ENCODE peak calls at places on chromosomes 13 and 19, in six cellular contexts. C is psoas muscle; R is CD8-positive, alpha-beta T cell; M is lower lobe of right lung; X is mammary epithelial cell; Y is HAP-1. O is an unnamed sample.

GRCh38 chr19:23673132-23673531 is 13.9 kb downstream of the ZNF675 start:
- DNase-seq in C (no peak), R (no peak), M (no peak), X (no peak), Y (no peak), O (no peak)

GRCh38 chr13:22235950-22236290 is 565.0 kb downstream of the FGF9 start:
- DNase-seq in C (no peak), R (no peak), M (no peak), X (no peak), Y (no peak), O (no peak)

GRCh38 chr19:50794074-50794777 is 4.0 kb downstream of the ACP4 start:
- DNase-seq in C (no peak), R (no peak), M (no peak), X (peak; percentile 43), Y (no peak), O (peak; percentile 35)

GRCh38 chr19:38977445-38978314 is 2.1 kb upstream of the FBXO17 start:
- DNase-seq in C (no peak), R (no peak), M (no peak), X (peak; percentile 73), Y (no peak), O (no peak)

GRCh38 chr19:4081441-4082129 is 14.9 kb upstream of the ZBTB7A start:
- DNase-seq in C (no peak), R (no peak), M (no peak), X (no peak), Y (no peak), O (no peak)

GRCh38 chr13:21672811-21673591 is 2.1 kb downstream of the FGF9 start:
- DNase-seq in C (no peak), R (no peak), M (no peak), X (no peak), Y (no peak), O (peak; percentile 18)

GRCh38 chr19:38556521-38557174 is 61.1 kb downstream of the MAP4K1 start:
- DNase-seq in C (peak; percentile 12), R (no peak), M (no peak), X (peak; percentile 28), Y (no peak), O (no peak)

GRCh38 chr19:3683866-3684816 is 16.1 kb downstream of the PIP5K1C start:
- DNase-seq in C (no peak), R (no peak), M (peak; percentile 46), X (no peak), Y (no peak), O (no peak)

GRCh38 chr13:108283110-108283509 is 13.6 kb downstream of the TNFSF13B start:
- DNase-seq in C (no peak), R (no peak), M (no peak), X (no peak), Y (peak; percentile 3), O (no peak)

GRCh38 chr13:32267836-32268439 is 47.2 kb downstream of the ZAR1L start:
- DNase-seq in C (no peak), R (peak; percentile 28), M (no peak), X (peak; percentile 58), Y (no peak), O (peak; percentile 53)

GRCh38 chr13:114134944-114135610 is 2.7 kb upstream of the RASA3 start:
- DNase-seq in C (peak; percentile 13), R (no peak), M (no peak), X (no peak), Y (no peak), O (no peak)

GRCh38 chr19:7751157-7751783 is 3.9 kb upstream of the CD209 start:
- DNase-seq in C (no peak), R (no peak), M (no peak), X (peak; percentile 57), Y (no peak), O (no peak)

GRCh38 chr19:35959040-35959967 is 23.1 kb downstream of the LRFN3 start:
- DNase-seq in C (peak; percentile 61), R (peak; percentile 74), M (peak; percentile 83), X (no peak), Y (no peak), O (peak; percentile 40)

GRCh38 chr19:5141926-5142724 is 173.2 kb downstream of the KDM4B start:
- DNase-seq in C (peak; percentile 51), R (no peak), M (no peak), X (no peak), Y (no peak), O (no peak)

GRCh38 chr19:1181606-1182005 is 7.5 kb upstream of the SBNO2 start:
- DNase-seq in C (peak; percentile 43), R (no peak), M (peak; percentile 88), X (peak; percentile 75), Y (no peak), O (peak; percentile 76)

GRCh38 chr13:44809152-44809551 is 180.1 kb downstream of the NUFIP1 start:
- DNase-seq in C (no peak), R (no peak), M (peak; percentile 47), X (no peak), Y (no peak), O (no peak)

GRCh38 chr13:79483302-79483701 is 2.3 kb downstream of the NDFIP2 start:
- DNase-seq in C (no peak), R (no peak), M (no peak), X (peak; percentile 55), Y (no peak), O (no peak)

GRCh38 chr19:53810891-53811290 is 13.2 kb downstream of the NLRP12 start:
- DNase-seq in C (no peak), R (no peak), M (no peak), X (no peak), Y (no peak), O (no peak)

GRCh38 chr13:101621099-101621498 is 168.6 kb downstream of the ITGBL1 start:
- DNase-seq in C (no peak), R (no peak), M (no peak), X (no peak), Y (peak; percentile 85), O (no peak)

GRCh38 chr19:30649934-30650614 is 277.9 kb downstream of the ZNF536 start:
- DNase-seq in C (no peak), R (no peak), M (no peak), X (peak; percentile 33), Y (peak; percentile 76), O (peak; percentile 33)

GRCh38 chr19:33282036-33282686 is 20.2 kb downstream of the CEBPA start:
- DNase-seq in C (no peak), R (no peak), M (no peak), X (no peak), Y (no peak), O (no peak)

GRCh38 chr19:32047788-32048187 is 297.6 kb upstream of the ZNF507 start:
- DNase-seq in C (no peak), R (no peak), M (no peak), X (no peak), Y (no peak), O (no peak)

GRCh38 chr19:2034729-2035589 is 16.1 kb downstream of the MKNK2 start:
- DNase-seq in C (peak; percentile 89), R (no peak), M (peak; percentile 85), X (no peak), Y (peak; percentile 47), O (peak; percentile 91)

GRCh38 chr13:106038752-106039151 is 496.7 kb downstream of the EFNB2 start:
- DNase-seq in C (no peak), R (no peak), M (no peak), X (peak; percentile 88), Y (no peak), O (no peak)

DNA sequence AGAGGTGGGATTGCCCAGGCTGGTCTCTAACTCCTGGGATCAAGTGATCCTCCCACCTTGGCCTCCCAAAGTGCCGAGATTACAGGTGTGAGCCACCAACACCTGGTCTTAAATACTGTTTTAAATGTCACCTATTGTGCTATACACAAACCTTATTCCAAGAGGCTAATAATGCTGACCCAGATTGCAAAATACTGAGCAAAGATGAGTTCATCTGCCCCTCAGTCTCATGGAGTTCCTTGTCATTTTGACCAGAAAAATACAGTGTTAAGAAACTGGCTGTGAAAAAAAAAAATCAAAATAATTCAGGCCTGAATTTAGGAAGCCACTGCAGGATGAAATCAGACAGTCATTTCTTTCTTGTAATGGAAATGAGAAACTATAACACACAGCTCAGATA is 60.0 kb downstream of the TBC1D4 start:
- DNase-seq in C (no peak), R (no peak), M (no peak), X (no peak), Y (no peak), O (no peak)
- H3K4me3 ChIP-seq in C (no peak overlapping the region), R (no peak overlapping the region), M (no peak overlapping the region), X (no peak overlapping the region), Y (no peak overlapping the region), O (no peak overlapping the region)

DNA sequence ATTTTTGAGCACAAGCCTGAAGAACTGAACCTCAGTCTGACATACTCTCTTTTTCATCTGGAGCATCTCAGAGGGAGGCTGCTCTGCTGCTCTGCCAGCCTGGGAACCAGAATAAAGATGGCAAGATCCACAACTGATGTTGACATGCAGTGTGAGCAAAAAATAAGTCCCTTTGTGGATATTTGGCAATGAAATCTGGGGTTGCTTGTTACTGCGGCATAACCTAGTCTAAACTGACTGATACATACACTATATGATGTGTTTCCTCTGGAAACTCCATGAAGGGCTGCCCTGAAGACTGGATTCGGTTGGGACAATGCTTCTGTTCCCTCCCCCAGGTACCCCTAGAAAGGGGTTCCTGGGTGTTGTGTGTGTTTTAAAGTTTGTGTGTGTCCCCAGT is 106.7 kb downstream of the IER2 start:
- DNase-seq in C (no peak), R (no peak), M (no peak), X (no peak), Y (no peak), O (no peak)
- H3K27me3 ChIP-seq in C (peaks cover 23% of the 10 kb centered on the region), R (no peaks in the 10 kb centered on the region), M (peaks cover 7% of the 10 kb centered on the region), X (peaks cover 2% of the 10 kb centered on the region), Y (peaks cover 6% of the 10 kb centered on the region), O (no peaks in the 10 kb centered on the region)

DNA sequence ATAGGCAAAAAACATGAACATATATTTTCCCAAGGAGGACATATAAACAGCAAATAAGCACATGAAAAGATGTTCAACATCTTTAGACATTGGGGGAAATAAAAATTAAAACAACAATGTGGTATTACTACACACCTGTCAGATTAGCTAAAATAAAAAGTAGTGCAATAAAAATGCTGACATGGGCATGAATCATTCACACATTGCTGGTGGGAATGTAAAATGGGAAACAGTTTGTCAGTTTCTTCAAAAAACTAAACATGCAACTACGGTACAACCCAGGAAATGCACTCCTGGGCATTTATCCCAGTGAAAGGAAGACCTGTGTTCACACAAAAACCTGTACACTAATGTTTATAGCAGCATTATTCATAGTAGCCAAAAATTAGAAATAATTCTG is 5.3 kb upstream of the SUCLA2 start:
- DNase-seq in C (no peak), R (no peak), M (no peak), X (peak; percentile 71), Y (no peak), O (no peak)
- H3K4me1 ChIP-seq in C (no peaks in the 10 kb centered on the region), R (peaks cover 2% of the 10 kb centered on the region), M (peaks cover 6% of the 10 kb centered on the region), X (peaks cover 44% of the 10 kb centered on the region), Y (peaks cover 6% of the 10 kb centered on the region), O (no peaks in the 10 kb centered on the region)

DNA sequence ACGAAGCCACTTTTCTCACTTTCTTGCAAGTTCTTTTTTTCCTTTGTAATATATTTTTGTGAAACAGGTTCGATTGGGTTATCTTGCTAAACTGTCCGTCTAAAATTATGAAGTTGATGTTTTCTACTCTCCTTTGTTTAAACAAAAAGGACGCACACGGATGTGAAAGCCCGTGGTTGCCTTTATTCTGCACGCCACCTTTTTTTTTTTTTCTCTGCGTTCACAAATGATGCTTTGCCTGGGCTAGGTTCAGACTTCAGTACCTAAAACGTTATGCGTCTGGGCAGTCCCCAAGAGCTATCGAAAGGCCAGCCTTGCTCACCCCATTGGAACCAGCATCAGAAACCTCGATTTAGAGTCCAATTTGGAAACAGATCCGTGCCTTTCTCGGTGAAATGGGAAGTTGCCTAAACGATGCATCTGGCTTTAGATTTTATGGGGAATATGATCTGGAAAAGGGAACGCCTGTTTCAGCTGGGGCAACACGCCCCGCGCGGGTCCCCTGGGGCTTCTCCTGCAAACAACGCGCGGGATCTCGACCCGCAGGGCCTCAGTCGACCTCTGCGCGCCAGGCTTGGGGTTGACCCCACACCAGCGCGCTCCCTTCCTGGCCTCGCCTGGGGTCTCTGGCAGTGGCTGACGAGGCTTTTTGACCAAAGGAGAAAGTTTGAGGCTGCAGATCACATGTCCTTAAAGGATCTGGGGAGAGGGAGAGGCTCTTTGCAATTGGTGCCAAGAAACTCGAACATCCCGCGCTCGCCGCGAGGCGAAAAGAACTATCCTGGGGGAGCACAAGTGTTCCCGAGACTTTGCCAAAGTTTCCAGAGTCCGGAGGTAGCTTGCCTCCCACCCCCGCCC is 114.0 kb downstream of the KCNRG start:
- DNase-seq in C (peak; percentile 75), R (no peak), M (no peak), X (no peak), Y (no peak), O (no peak)
- H3K4me3 ChIP-seq in C (peak overlapping the region; percentile 77), R (no peak overlapping the region), M (peak overlapping the region; percentile 57), X (no peak overlapping the region), Y (no peak overlapping the region), O (peak overlapping the region; percentile 40)